ENCODE peak calls at places on chromosomes 13 and 19, in seven cellular contexts. E is stimulated activated CD4-positive, alpha-beta T cell treated with anti-CD3 and anti-CD28 coated beads, TNF-alpha, amount 100 ng/mL, for 4 hours; Y is HEK293T; B is head of caudate nucleus; F is Right ventricle myocardium superior; G is SW480; O is stimulated activated CD8-positive, alpha-beta memory T cell treated with anti-CD3 and anti-CD28 coated beads, Interleukin-15, amount 100 ng/mL, for 4 hours. K is an unnamed sample.
A peak's percentile ranks its signal among the peaks of the same experiment; 100 is the strongest.

GRCh38 chr19:19463348-19464117 is 51.8 kb downstream of the TSSK6 start:
- DNase-seq in F (no peak), B (no peak), G (no peak), O (no peak), E (no peak), Y (no peak), K (peak; percentile 83)

GRCh38 chr13:40668335-40668734 is 1.9 kb upstream of the FOXO1 start:
- DNase-seq in O (peak; percentile 5), F (peak; percentile 67), B (peak; percentile 73), Y (peak; percentile 43), G (peak; percentile 40), E (no peak), K (peak; percentile 38)

GRCh38 chr13:45207319-45207718 is 6.5 kb upstream of the KCTD4 start:
- DNase-seq in F (no peak), G (no peak), B (no peak), E (no peak), Y (no peak), O (no peak), K (no peak)

GRCh38 chr19:41548954-41549688 is 26.8 kb upstream of the CEACAM21 start:
- DNase-seq in O (peak; percentile 39), B (no peak), E (peak; percentile 52), G (no peak), F (no peak), Y (no peak), K (peak; percentile 8)

GRCh38 chr13:99796175-99796819 is 175.3 kb downstream of the ZIC5 start:
- DNase-seq in Y (peak; percentile 36), E (no peak), O (no peak), G (no peak), F (no peak), B (no peak), K (peak; percentile 36)

GRCh38 chr19:1862424-1863307 is 713 bp downstream of the KLF16 start:
- DNase-seq in O (peak; percentile 38), Y (peak; percentile 63), G (no peak), E (no peak), F (no peak), B (no peak), K (no peak)

GRCh38 chr19:2111425-2111824 is 14.7 kb downstream of the IZUMO4 start:
- DNase-seq in B (no peak), G (no peak), Y (no peak), O (no peak), F (no peak), E (no peak), K (no peak)

GRCh38 chr13:48304132-48304876 is 753 bp downstream of the RB1 start:
- DNase-seq in E (no peak), O (no peak), B (no peak), F (peak; percentile 43), G (peak; percentile 57), Y (peak; percentile 32), K (peak; percentile 77)

GRCh38 chr19:45478454-45479238 is 10.8 kb downstream of the FOSB start:
- DNase-seq in O (peak; percentile 75), G (peak; percentile 98), E (peak; percentile 90), Y (peak; percentile 76), F (peak; percentile 88), B (peak; percentile 88), K (peak; percentile 94)

GRCh38 chr13:106488075-106488474 is 47.4 kb downstream of the EFNB2 start:
- DNase-seq in E (no peak), G (no peak), F (no peak), Y (no peak), O (no peak), B (no peak), K (no peak)

GRCh38 chr19:1166872-1167573 is 7.0 kb downstream of the SBNO2 start:
- DNase-seq in B (no peak), Y (no peak), G (no peak), E (no peak), F (no peak), O (no peak), K (no peak)

GRCh38 chr13:92804346-92804745 is 422.3 kb upstream of the GPC6 start:
- DNase-seq in G (no peak), B (no peak), E (no peak), F (no peak), O (no peak), Y (no peak), K (no peak)

GRCh38 chr13:113856716-113857065 is 7.2 kb downstream of the GAS6 start:
- DNase-seq in B (no peak), Y (no peak), E (no peak), G (peak; percentile 39), O (no peak), F (peak; percentile 71), K (peak; percentile 76)

GRCh38 chr19:21260164-21260847 is 68.9 kb downstream of the ZNF708 start:
- DNase-seq in G (no peak), Y (no peak), E (no peak), B (no peak), F (no peak), O (no peak), K (no peak)

GRCh38 chr19:50514346-50515167 is 844 bp upstream of the ASPDH start:
- DNase-seq in O (no peak), B (peak; percentile 89), G (no peak), E (no peak), Y (no peak), F (peak; percentile 18), K (no peak)

GRCh38 chr13:112208656-112209055 is 141.7 kb downstream of the SOX1 start:
- DNase-seq in B (no peak), O (no peak), Y (no peak), E (no peak), F (no peak), G (no peak), K (no peak)

GRCh38 chr13:51825165-51825592 is 19.8 kb downstream of the TMEM272 start:
- DNase-seq in E (no peak), F (no peak), G (no peak), Y (no peak), B (no peak), O (no peak), K (no peak)

K was measured in mesenchymal stem cell.